ENCODE peak calls at places on chromosomes 13 and 19, in five cellular contexts. C is GM23338, Q is lung, L is A673, P is right cardiac atrium. A is an unnamed sample. For H3K27me3, the result is how much of the 10 kb centered on the place peaks cover.

GRCh38 chr13:40666058-40666904 is at the start of gene FOXO1:
- DNase-seq in C (peak), Q (peak), L (peak), P (peak), A (peak)

GRCh38 chr13:99376132-99376531 is 68.9 kb upstream of the GPR183 start:
- DNase-seq in C (no peak), Q (no peak), L (no peak), P (peak), A (peak)

GRCh38 chr13:20773194-20774080 is at the start of gene EEF1AKMT1:
- DNase-seq in C (peak), Q (peak), L (peak), P (peak), A (peak)

GRCh38 chr19:14786421-14786851 is 8.1 kb upstream of the ADGRE2 start:
- DNase-seq in C (peak), Q (no peak), L (peak), P (no peak), A (no peak)

GRCh38 chr13:29993716-29994488 is 143.5 kb upstream of the UBL3 start:
- DNase-seq in C (no peak), Q (no peak), L (no peak), P (no peak), A (no peak)

GRCh38 chr13:62847520-62847919 is 1431.9 kb upstream of the PCDH20 start:
- DNase-seq in C (no peak), Q (no peak), L (no peak), P (no peak), A (no peak)

GRCh38 chr19:372306-372890 is 27.8 kb upstream of the MIER2 start:
- DNase-seq in C (no peak), Q (no peak), L (no peak), P (peak), A (no peak)

GRCh38 chr13:112350300-112350699 is 25.9 kb upstream of the SPACA7 start:
- DNase-seq in C (no peak), Q (no peak), L (no peak), P (no peak), A (no peak)

GRCh38 chr13:28582225-28582891 is 76.6 kb upstream of the POMP start:
- DNase-seq in C (no peak), Q (no peak), L (peak), P (no peak), A (no peak)

GRCh38 chr13:40371531-40372125 is 294.8 kb downstream of the FOXO1 start:
- DNase-seq in C (no peak), Q (no peak), L (no peak), P (no peak), A (no peak)

GRCh38 chr19:43913383-43913782 is 21.7 kb downstream of the ZNF45 start:
- DNase-seq in C (no peak), Q (no peak), L (no peak), P (no peak), A (no peak)

GRCh38 chr13:21530656-21531055 is 71.6 kb upstream of the ZDHHC20 start:
- DNase-seq in C (no peak), Q (no peak), L (no peak), P (no peak), A (no peak)

GRCh38 chr19:7242601-7243258 is 51.5 kb downstream of the INSR start:
- DNase-seq in C (no peak), Q (no peak), L (no peak), P (no peak), A (peak)

GRCh38 chr13:26946675-26947342 is 186.2 kb upstream of the GPR12 start:
- DNase-seq in C (peak), Q (no peak), L (peak), P (no peak), A (no peak)

GRCh38 chr13:91797567-91797966 is 399.1 kb downstream of the GPC5 start:
- DNase-seq in C (no peak), Q (no peak), L (no peak), P (no peak), A (no peak)

GRCh38 chr13:99916366-99917103 is 55.0 kb downstream of the ZIC5 start:
- DNase-seq in C (peak), Q (no peak), L (peak), P (no peak), A (no peak)

GRCh38 chr19:12513531-12514061 is 29.0 kb upstream of the ZNF709 start:
- DNase-seq in C (peak), Q (peak), L (no peak), P (peak), A (no peak)

GRCh38 chr19:56119585-56119978 is 1.5 kb downstream of the ZNF787 start:
- DNase-seq in C (no peak), Q (no peak), L (no peak), P (peak), A (no peak)

GRCh38 chr19:53612762-53613526 is 18.9 kb upstream of the DPRX start:
- DNase-seq in C (peak), Q (no peak), L (no peak), P (no peak), A (no peak)

GRCh38 chr19:17125728-17126677 is 50.4 kb downstream of the MYO9B start:
- DNase-seq in C (peak), Q (peak), L (no peak), P (peak), A (peak)

GRCh38 chr13:75774176-75774575 is 138.0 kb downstream of the LMO7 start:
- DNase-seq in C (no peak), Q (no peak), L (no peak), P (no peak), A (no peak)

GRCh38 chr19:10112895-10113591 is 1.6 kb downstream of the P2RY11 start:
- DNase-seq in C (peak), Q (no peak), L (peak), P (peak), A (no peak)

GRCh38 chr13:39451301-39451700 is 151.7 kb downstream of the LHFPL6 start:
- DNase-seq in C (no peak), Q (no peak), L (peak), P (no peak), A (no peak)

GRCh38 chr19:19434483-19435045 is 29.1 kb downstream of the GATAD2A start:
- DNase-seq in C (no peak), Q (no peak), L (no peak), P (peak), A (peak)

GRCh38 chr19:51009061-51009891 is 7.9 kb upstream of the KLK8 start:
- DNase-seq in C (no peak), Q (no peak), L (no peak), P (no peak), A (no peak)

GRCh38 chr19:47702671-47703070 is 10.6 kb upstream of the EHD2 start:
- DNase-seq in C (no peak), Q (no peak), L (no peak), P (no peak), A (no peak)

GRCh38 chr19:13881692-13882418 is 4.9 kb downstream of the NANOS3 start:
- DNase-seq in C (peak), Q (no peak), L (no peak), P (no peak), A (no peak)

GRCh38 chr19:45913874-45914830 is at the start of gene NANOS2:
- DNase-seq in C (peak), Q (no peak), L (no peak), P (no peak), A (no peak)

GRCh38 chr19:40241809-40242384 is 15.4 kb upstream of the CCNP start:
- DNase-seq in C (no peak), Q (peak), L (no peak), P (peak), A (no peak)

GRCh38 chr13:67855837-67856238 is 625.7 kb upstream of the PCDH9 start:
- DNase-seq in C (no peak), Q (no peak), L (no peak), P (no peak), A (no peak)

GRCh38 chr13:68254151-68254550 is 1024.0 kb upstream of the PCDH9 start:
- DNase-seq in C (no peak), Q (no peak), L (no peak), P (no peak), A (no peak)

GRCh38 chr19:1746401-1747284 is 6.7 kb upstream of the ONECUT3 start:
- DNase-seq in C (no peak), Q (no peak), L (peak), P (no peak), A (no peak)
- H3K27me3 ChIP-seq in C (half or more), Q (under half), L (half or more), P (under half), A (half or more)

GRCh38 chr19:42198676-42199439 is 18.6 kb downstream of the DEDD2 start:
- DNase-seq in C (peak), Q (no peak), L (no peak), P (no peak), A (no peak)
- H3K27ac ChIP-seq in C (no peak), Q (no peak), L (no peak), P (peak), A (no peak)

GRCh38 chr19:5436948-5437306 is 18.3 kb upstream of the ZNRF4 start:
- DNase-seq in C (peak), Q (no peak), L (no peak), P (no peak), A (no peak)
- H3K27me3 ChIP-seq in C (under half), Q (under half), L (under half), P (under half), A (under half)

DNA sequence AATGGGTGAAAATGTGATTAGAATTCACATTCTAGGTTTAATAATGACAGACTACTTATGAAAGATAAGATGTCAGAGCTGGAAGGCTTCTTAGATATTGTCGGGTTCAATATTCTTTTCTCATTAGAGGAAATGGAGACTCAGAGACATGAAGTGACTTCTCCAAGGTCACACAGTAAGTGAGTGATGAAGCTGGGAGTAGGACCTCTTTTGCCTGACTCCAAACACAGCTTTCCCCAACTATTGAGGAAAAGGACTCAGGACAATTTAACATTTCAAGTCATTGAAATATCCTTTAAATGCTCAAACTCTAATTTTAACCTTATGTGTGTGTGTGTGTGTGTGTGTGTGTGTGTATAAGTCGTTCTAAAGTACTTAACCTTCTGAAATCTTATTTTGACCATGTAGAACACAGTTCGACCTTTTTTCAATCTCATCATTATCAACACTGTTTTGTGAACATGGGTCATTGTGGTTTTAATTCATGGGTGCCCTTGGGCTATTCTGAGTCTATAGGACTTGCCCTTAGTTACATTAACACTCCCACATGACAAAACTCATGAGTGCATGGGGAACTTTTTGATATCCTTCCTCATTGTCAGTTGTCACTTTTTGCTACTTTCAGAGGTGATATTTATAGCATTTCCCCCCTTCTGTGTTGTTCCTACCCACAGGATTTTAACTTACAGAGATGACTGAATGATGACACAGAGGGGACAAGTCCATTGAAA is 53.0 kb downstream of the LRCH1 start:
- DNase-seq in C (no peak), Q (no peak), L (no peak), P (no peak), A (no peak)
- H3K27ac ChIP-seq in C (no peak), Q (peak), L (no peak), P (no peak), A (peak)